ENCODE peak calls at places on chromosome 9, in four cellular contexts. W, J, O and B are unnamed samples. For H3K27me3, the result is how much of the 10 kb centered on the place peaks cover.

GRCh38 chr9:131485728-131486381 is 16.9 kb upstream of the POMT1 start:
- DNase-seq in W (no peak), J (no peak), O (no peak), B (no peak)

GRCh38 chr9:128818839-128819715 is 777 bp downstream of the ENDOG start:
- DNase-seq in W (no peak), J (peak), O (peak), B (peak)

GRCh38 chr9:127664678-127665507 is 41.9 kb upstream of the CFAP157 start:
- DNase-seq in W (no peak), J (peak), O (no peak), B (no peak)

GRCh38 chr9:114684036-114684435 is 2.0 kb upstream of the TEX48 start:
- DNase-seq in W (no peak), J (no peak), O (no peak), B (no peak)

GRCh38 chr9:115262477-115262876 is 144.5 kb upstream of the TNC start:
- DNase-seq in W (no peak), J (peak), O (no peak), B (peak)

GRCh38 chr9:105693435-105694275 is 686 bp upstream of the TMEM38B start:
- DNase-seq in W (no peak), J (no peak), O (no peak), B (no peak)

GRCh38 chr9:113425072-113425471 is 14.5 kb downstream of the C9orf43 start:
- DNase-seq in W (no peak), J (no peak), O (no peak), B (no peak)

GRCh38 chr9:121369595-121370265 is at the start of gene STOM:
- DNase-seq in W (peak), J (peak), O (peak), B (peak)

GRCh38 chr9:27107241-27107640 is 1.8 kb upstream of the TEK start:
- DNase-seq in W (no peak), J (no peak), O (no peak), B (no peak)

GRCh38 chr9:27110181-27110580 is 1.2 kb downstream of the TEK start:
- DNase-seq in W (no peak), J (no peak), O (no peak), B (no peak)

GRCh38 chr9:27112235-27112634 is 3.2 kb downstream of the TEK start:
- DNase-seq in W (no peak), J (no peak), O (no peak), B (no peak)

GRCh38 chr9:27108981-27109541 is at the start of gene TEK:
- DNase-seq in W (no peak), J (no peak), O (no peak), B (no peak)

DNA sequence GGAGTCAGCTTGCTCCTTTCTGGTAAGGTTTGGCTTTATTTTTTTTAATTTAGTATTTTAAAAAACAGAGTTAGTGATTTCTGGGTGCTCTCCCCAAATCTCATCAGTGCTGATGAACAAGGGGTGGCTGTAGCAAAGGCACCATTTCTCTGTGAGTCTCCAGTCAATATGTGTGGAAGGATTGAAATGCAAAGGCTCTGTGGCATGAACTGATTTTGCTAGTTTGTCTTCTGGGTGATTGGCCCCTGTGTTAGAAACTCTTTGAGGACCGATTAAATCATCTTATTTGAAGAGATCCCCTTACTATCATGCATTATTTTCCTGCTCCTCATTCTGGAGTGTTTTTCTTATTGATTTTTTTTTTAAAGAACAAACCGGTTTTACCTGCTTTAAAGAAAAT is 596 bp downstream of the TEK start:
- DNase-seq in W (no peak), J (no peak), O (no peak), B (no peak)
- H3K27ac ChIP-seq in W (peak), J (no peak), O (no peak), B (peak)

GRCh38 chr9:70404261-70404660 is 10.2 kb downstream of the KLF9 start:
- DNase-seq in W (no peak), J (no peak), O (no peak), B (no peak)

GRCh38 chr9:70406446-70406862 is 8.0 kb downstream of the KLF9 start:
- DNase-seq in W (no peak), J (no peak), O (peak), B (no peak)

GRCh38 chr9:70403618-70404025 is 10.8 kb downstream of the KLF9 start:
- DNase-seq in W (no peak), J (no peak), O (no peak), B (no peak)

GRCh38 chr9:70407081-70407503 is 7.4 kb downstream of the KLF9 start:
- DNase-seq in W (no peak), J (no peak), O (no peak), B (no peak)

GRCh38 chr9:70405808-70406445 is 8.5 kb downstream of the KLF9 start:
- DNase-seq in W (no peak), J (no peak), O (no peak), B (no peak)
- TF ChIP-seq POLR2A in W (no peak), J (no peak), O (no peak), B (no peak)

DNA sequence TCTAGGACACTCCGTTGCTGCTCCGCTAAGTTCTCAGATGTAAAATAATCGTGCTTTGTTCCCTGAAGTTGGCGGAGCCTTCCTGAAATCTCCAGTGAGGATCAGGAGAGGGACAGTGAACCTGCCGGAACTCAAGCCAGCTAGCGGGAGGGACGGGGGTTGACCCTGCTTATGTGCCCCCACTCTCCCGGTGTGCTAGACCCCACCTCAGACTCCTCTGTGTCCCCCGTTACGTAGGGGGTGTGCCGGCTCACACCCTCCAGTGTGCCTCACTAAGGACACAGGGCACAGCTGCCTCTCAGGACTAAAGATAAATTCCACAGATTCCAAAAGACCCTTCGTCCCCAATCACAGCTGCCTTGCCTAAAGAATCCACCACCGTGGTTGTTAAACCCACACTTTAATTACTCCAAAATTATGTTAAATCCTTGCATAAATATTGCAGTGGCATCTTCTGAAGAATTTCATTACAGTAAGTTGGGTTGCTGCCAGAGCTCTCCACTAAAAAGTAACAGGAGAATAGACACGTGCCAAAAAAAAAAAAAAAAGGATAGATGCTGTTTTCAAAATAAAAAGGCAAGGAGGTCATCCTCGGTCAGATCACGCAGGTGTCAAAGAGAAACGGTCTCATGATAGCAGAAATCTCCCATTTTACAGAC is 73.8 kb downstream of the GTF3C4 start:
- DNase-seq in W (no peak), J (no peak), O (no peak), B (no peak)
- H3K27me3 ChIP-seq in W (under half), J (under half), O (under half), B (under half)

DNA sequence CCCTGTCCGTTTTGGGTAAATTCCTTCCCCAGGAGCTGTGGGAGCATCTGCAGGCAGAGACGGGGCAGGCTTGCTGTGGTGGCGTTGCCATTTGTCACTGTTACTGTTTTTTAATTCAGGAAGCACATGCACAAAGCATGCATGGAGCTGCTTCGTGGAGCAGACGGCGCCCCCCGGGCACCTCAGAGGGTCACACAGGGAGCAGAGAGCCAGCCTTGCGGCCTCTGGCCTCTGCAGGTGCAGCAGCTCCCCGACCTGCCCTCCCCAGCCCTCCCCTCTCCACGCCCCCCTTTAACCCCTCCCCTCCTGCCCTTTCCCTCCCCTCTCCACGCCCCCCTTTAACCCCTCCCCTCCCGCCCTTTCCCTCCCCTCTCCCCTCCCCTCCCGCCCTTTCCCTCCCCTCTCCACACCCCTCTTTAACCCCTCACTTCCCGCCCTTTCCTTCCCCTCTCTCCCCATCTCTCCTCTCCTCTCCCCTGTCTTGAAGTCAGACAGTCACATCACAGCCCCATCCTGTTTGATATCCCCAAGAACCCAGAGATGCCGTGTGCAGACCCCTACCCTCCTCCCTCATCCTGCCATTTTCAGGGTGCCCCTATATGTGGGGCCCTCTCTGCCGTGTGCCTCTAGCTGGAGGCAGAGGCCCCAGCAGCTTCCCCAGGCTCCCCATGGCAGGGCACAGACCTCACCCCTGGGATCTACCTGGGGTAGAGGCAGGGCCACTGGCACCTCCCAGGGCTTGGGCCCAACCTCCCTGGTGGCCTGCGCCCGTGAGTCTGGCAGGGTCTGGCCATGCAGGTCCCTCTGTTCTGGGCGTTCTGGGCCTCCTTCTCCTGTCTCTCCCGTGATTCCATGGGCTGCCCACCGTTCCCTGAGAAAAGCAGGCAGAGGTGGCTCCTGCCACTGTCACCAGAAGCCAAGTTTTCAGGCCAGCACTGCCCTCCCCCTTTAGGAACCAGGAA is 29.6 kb upstream of the UBAC1 start:
- DNase-seq in W (no peak), J (no peak), O (no peak), B (peak)
- H3K27ac ChIP-seq in W (peak), J (no peak), O (peak), B (peak)

DNA sequence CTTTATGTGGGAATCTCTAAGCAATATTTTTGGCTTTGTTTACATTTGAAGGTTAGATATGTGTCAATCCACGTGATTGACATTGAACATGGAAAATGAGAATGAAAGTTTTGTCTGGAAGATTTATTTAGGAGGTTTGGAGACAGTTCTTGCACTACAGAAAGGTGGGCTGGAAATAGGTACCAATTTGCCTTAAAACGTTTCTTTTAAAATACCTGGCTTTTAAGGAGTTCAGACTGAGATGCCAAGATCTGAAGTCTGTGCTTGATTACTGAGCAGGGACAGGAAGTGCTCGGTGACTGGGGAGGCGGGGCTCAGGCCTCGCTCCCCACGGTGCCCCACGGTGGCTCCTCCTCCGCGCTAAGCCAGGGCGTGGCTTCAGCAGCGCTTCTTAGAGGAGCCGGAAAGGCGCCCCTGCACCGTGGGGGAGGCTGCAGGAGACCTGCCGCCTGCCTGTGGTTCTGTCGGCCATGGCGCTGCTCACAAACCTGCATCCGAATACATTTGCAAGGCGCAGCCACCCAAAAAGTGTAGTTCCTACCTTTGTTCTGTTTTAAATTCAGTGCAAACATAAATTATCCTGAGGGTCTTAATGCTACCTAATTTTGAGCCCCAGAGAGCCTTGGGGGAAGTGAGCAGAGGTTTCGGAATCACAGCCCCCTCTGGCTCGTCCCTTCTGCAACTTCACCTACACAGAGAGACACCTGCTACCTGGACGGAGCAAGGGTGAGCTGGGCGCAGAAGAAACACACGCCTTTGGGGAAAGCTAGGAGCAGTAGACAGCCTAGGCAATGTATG is 49.2 kb downstream of the USP20 start:
- DNase-seq in W (peak), J (peak), O (peak), B (peak)
- TF ChIP-seq POLR2A in W (no peak), J (peak), O (no peak), B (no peak)

GRCh38 chr9:133239533-133240090 is 30.6 kb upstream of the OBP2B start:
- DNase-seq in W (no peak), J (no peak), O (no peak), B (peak)
- H3K27me3 ChIP-seq in W (under half), J (under half), O (under half), B (under half)

DNA sequence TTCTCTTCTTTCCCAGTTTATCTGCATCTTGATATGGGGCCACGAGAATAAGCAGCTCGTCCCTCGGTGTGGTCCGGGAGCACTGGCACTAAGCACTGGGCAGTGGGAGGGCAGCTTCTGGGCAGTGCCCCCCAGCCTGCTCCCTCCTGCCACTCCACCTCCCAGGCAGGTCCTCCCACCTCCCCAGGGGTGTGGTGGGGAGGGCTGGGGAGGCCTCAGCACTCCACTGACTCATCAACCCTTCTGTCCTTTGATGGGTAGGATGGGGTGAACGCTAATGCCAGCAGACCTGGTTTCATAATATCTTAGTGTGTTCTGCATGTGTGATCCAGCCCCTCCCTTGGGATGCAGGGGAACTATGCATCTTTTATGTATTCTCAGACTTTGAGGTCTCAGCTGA is 62.2 kb upstream of the GNE start:
- DNase-seq in W (no peak), J (no peak), O (no peak), B (no peak)
- H3K27ac ChIP-seq in W (no peak), J (peak), O (peak), B (no peak)

DNA sequence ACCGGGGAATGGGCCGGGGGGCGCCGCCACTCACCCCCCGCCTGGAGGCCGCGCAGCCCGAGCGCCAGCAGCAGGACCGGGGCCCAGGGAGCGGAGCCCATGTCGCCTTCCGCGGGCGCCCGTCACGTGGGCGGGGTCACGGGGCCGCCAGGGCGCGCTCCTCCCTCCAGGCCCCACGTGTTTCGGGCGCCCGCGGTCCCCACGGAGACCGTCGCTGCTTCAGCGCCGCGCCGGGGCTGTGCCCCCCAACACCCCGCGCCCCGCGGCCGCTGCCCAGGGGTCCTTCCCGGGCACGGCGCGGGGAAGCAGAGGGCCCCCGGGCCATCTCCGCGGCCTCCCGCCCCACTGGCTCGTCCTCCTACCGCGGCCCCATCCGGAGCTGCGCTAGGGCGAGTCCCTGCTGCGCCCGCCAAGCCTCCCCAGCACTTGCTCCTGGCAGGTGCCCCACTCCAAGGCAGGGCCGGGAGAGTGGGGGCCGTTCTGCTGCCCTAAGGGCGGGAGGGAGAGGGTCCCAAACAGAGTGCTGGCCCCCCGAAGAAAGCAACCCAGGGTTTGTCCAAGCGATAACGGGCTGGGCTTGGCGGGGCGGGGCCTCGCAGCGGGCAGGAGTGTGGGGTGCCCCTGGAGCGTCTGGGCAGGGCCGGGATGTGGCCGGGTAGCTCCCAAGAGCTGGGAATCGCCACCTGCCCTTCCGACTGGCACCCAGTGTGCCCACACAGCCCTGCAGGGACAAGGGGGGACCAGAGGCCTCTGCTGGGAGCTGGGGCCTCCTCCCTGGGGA is at the start of gene DPP7:
- DNase-seq in W (peak), J (peak), O (peak), B (peak)
- TF ChIP-seq POLR2A in W (peak), J (peak), O (peak), B (no peak)

DNA sequence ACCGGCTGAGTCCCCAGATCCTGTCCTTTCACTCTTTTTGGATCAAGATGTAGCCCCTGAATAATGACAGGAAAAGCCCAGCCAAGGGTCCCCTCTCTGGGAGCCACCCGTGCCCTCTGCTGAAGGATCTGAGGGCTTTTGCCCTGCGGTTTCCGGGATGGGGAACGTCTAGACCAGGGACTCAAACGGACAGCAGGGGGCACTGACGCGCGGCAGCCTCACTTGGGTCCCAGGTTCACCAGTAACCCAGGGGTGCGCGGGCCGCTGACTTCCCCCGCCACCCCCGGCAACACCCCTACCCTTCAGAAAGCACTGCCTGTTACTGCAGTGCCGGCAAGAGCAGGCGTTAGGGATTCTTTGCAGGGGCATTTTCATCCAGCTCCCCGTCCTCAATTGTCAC is 98.7 kb upstream of the FCN2 start:
- DNase-seq in W (no peak), J (no peak), O (no peak), B (no peak)
- H3K27me3 ChIP-seq in W (under half), J (under half), O (under half), B (under half)

DNA sequence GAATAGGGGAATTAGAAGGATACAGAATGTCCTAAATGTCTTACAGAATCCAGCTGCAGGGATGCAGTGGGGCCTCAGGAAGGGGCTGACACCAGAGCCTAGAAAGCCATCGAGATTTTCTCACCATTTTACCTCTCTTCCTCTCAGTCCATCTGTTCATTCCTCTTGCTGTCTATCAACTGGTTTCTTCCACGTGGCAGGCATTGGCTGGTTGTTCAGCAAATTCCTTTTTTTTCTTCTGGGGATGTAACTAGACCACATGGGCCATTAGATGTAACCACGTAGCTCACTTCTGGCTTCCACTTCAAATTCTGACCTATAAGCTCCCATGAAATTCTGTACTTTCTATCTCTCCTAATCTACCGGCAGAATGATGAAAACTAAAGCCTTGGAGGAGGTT is 93.6 kb upstream of the MTAP start:
- DNase-seq in W (no peak), J (no peak), O (no peak), B (no peak)
- H3K27ac ChIP-seq in W (no peak), J (no peak), O (no peak), B (no peak)